ENCODE peak calls at places on chromosome 13, in six cellular contexts. One of them, this sample, is unnamed.

GRCh38 chr13:86020350-86021002 is 221.3 kb upstream of the SLITRK6 start:
- DNase-seq in stimulated activated naive CD4-positive, alpha-beta T cell: no peak
- DNase-seq in IMR-90: peak
- DNase-seq in fibroblast of mammary gland: peak
- DNase-seq in EL: no peak
- DNase-seq in A549: peak
- DNase-seq in this sample: peak

GRCh38 chr13:95833713-95834112 is 156.8 kb downstream of the DNAJC3 start:
- DNase-seq in IMR-90: peak
- DNase-seq in EL: peak
- DNase-seq in fibroblast of mammary gland: peak
- DNase-seq in stimulated activated naive CD4-positive, alpha-beta T cell: no peak
- DNase-seq in A549: peak
- DNase-seq in this sample: no peak

GRCh38 chr13:47114030-47114429 is 217.2 kb upstream of the HTR2A start:
- DNase-seq in A549: no peak
- DNase-seq in stimulated activated naive CD4-positive, alpha-beta T cell: no peak
- DNase-seq in IMR-90: peak
- DNase-seq in EL: peak
- DNase-seq in fibroblast of mammary gland: peak
- DNase-seq in this sample: no peak

GRCh38 chr13:112814905-112815585 is 125.2 kb downstream of the ATP11A start:
- DNase-seq in A549: no peak
- DNase-seq in fibroblast of mammary gland: no peak
- DNase-seq in stimulated activated naive CD4-positive, alpha-beta T cell: no peak
- DNase-seq in EL: peak
- DNase-seq in IMR-90: peak
- DNase-seq in this sample: no peak

GRCh38 chr13:26867451-26868067 is 107.0 kb upstream of the GPR12 start:
- DNase-seq in IMR-90: peak
- DNase-seq in EL: peak
- DNase-seq in A549: peak
- DNase-seq in stimulated activated naive CD4-positive, alpha-beta T cell: no peak
- DNase-seq in fibroblast of mammary gland: peak
- DNase-seq in this sample: no peak

GRCh38 chr13:51154029-51154555 is 43.0 kb upstream of the C13orf42 start:
- DNase-seq in fibroblast of mammary gland: peak
- DNase-seq in IMR-90: peak
- DNase-seq in EL: no peak
- DNase-seq in A549: no peak
- DNase-seq in stimulated activated naive CD4-positive, alpha-beta T cell: no peak
- DNase-seq in this sample: no peak

GRCh38 chr13:46267166-46267565 is 55.4 kb downstream of the LRRC63 start:
- DNase-seq in stimulated activated naive CD4-positive, alpha-beta T cell: no peak
- DNase-seq in IMR-90: no peak
- DNase-seq in fibroblast of mammary gland: no peak
- DNase-seq in EL: no peak
- DNase-seq in A549: no peak
- DNase-seq in this sample: no peak

GRCh38 chr13:29946093-29946492 is 95.7 kb upstream of the UBL3 start:
- DNase-seq in fibroblast of mammary gland: no peak
- DNase-seq in stimulated activated naive CD4-positive, alpha-beta T cell: no peak
- DNase-seq in EL: no peak
- DNase-seq in A549: no peak
- DNase-seq in IMR-90: no peak
- DNase-seq in this sample: no peak

GRCh38 chr13:62687727-62688126 is 1272.1 kb upstream of the PCDH20 start:
- DNase-seq in stimulated activated naive CD4-positive, alpha-beta T cell: no peak
- DNase-seq in IMR-90: no peak
- DNase-seq in EL: no peak
- DNase-seq in A549: no peak
- DNase-seq in fibroblast of mammary gland: no peak
- DNase-seq in this sample: no peak

GRCh38 chr13:29515372-29515771 is 80.1 kb downstream of the SLC7A1 start:
- DNase-seq in fibroblast of mammary gland: no peak
- DNase-seq in EL: peak
- DNase-seq in IMR-90: no peak
- DNase-seq in A549: no peak
- DNase-seq in stimulated activated naive CD4-positive, alpha-beta T cell: no peak
- DNase-seq in this sample: no peak

GRCh38 chr13:94382520-94382919 is 97.0 kb downstream of the DCT start:
- DNase-seq in stimulated activated naive CD4-positive, alpha-beta T cell: no peak
- DNase-seq in IMR-90: no peak
- DNase-seq in A549: no peak
- DNase-seq in EL: no peak
- DNase-seq in fibroblast of mammary gland: no peak
- DNase-seq in this sample: no peak

GRCh38 chr13:39408512-39408911 is 194.5 kb downstream of the LHFPL6 start:
- DNase-seq in fibroblast of mammary gland: no peak
- DNase-seq in stimulated activated naive CD4-positive, alpha-beta T cell: no peak
- DNase-seq in EL: no peak
- DNase-seq in A549: no peak
- DNase-seq in IMR-90: no peak
- DNase-seq in this sample: no peak

GRCh38 chr13:22311734-22312404 is 641.0 kb downstream of the FGF9 start:
- DNase-seq in stimulated activated naive CD4-positive, alpha-beta T cell: no peak
- DNase-seq in fibroblast of mammary gland: no peak
- DNase-seq in EL: no peak
- DNase-seq in A549: no peak
- DNase-seq in IMR-90: no peak
- DNase-seq in this sample: no peak

GRCh38 chr13:42720116-42720857 is 61.1 kb upstream of the FAM216B start:
- DNase-seq in A549: peak
- DNase-seq in stimulated activated naive CD4-positive, alpha-beta T cell: no peak
- DNase-seq in EL: peak
- DNase-seq in IMR-90: peak
- DNase-seq in fibroblast of mammary gland: peak
- DNase-seq in this sample: peak

GRCh38 chr13:38582133-38582532 is 104.7 kb upstream of the FREM2 start:
- DNase-seq in A549: peak
- DNase-seq in stimulated activated naive CD4-positive, alpha-beta T cell: peak
- DNase-seq in IMR-90: peak
- DNase-seq in EL: peak
- DNase-seq in fibroblast of mammary gland: peak
- DNase-seq in this sample: peak